ENCODE peak calls at places on chromosomes 6 and 20, in nine cellular contexts. One of them, this sample, is unnamed.

GRCh38 chr20:5621305-5621704 is 128.9 kb upstream of the SHLD1 start:
- DNase-seq in GM18507: no peak
- DNase-seq in activated T-cell treated with anti-CD3 and anti-CD28 coated beads for 1 hour: no peak
- DNase-seq in ascending aorta: no peak
- DNase-seq in heart right ventricle: no peak
- DNase-seq in stimulated activated naive CD8-positive, alpha-beta T cell treated with anti-CD3 and anti-CD28 coated beads, Interleukin-15, amount 100 ng/mL, for 72 hours: no peak
- DNase-seq in left kidney: peak; percentile 63
- DNase-seq in ELR: no peak
- DNase-seq in fibroblast of gingiva: no peak
- DNase-seq in this sample: no peak

GRCh38 chr6:24139639-24140038 is 13.6 kb downstream of the NRSN1 start:
- DNase-seq in GM18507: no peak
- DNase-seq in activated T-cell treated with anti-CD3 and anti-CD28 coated beads for 1 hour: no peak
- DNase-seq in ascending aorta: no peak
- DNase-seq in heart right ventricle: no peak
- DNase-seq in stimulated activated naive CD8-positive, alpha-beta T cell treated with anti-CD3 and anti-CD28 coated beads, Interleukin-15, amount 100 ng/mL, for 72 hours: no peak
- DNase-seq in left kidney: no peak
- DNase-seq in ELR: no peak
- DNase-seq in fibroblast of gingiva: no peak
- DNase-seq in this sample: no peak

GRCh38 chr6:47061631-47062300 is 19.6 kb upstream of the ADGRF1 start:
- DNase-seq in GM18507: no peak
- DNase-seq in activated T-cell treated with anti-CD3 and anti-CD28 coated beads for 1 hour: no peak
- DNase-seq in ascending aorta: no peak
- DNase-seq in heart right ventricle: peak; percentile 38
- DNase-seq in stimulated activated naive CD8-positive, alpha-beta T cell treated with anti-CD3 and anti-CD28 coated beads, Interleukin-15, amount 100 ng/mL, for 72 hours: no peak
- DNase-seq in left kidney: no peak
- DNase-seq in ELR: peak; percentile 55
- DNase-seq in fibroblast of gingiva: peak; percentile 14
- DNase-seq in this sample: no peak

GRCh38 chr20:6680854-6681253 is 86.6 kb upstream of the BMP2 start:
- DNase-seq in GM18507: no peak
- DNase-seq in activated T-cell treated with anti-CD3 and anti-CD28 coated beads for 1 hour: no peak
- DNase-seq in ascending aorta: no peak
- DNase-seq in heart right ventricle: no peak
- DNase-seq in stimulated activated naive CD8-positive, alpha-beta T cell treated with anti-CD3 and anti-CD28 coated beads, Interleukin-15, amount 100 ng/mL, for 72 hours: no peak
- DNase-seq in left kidney: no peak
- DNase-seq in ELR: no peak
- DNase-seq in fibroblast of gingiva: no peak
- DNase-seq in this sample: no peak

GRCh38 chr6:91031581-91031980 is 444.7 kb upstream of the MAP3K7 start:
- DNase-seq in GM18507: no peak
- DNase-seq in activated T-cell treated with anti-CD3 and anti-CD28 coated beads for 1 hour: no peak
- DNase-seq in ascending aorta: no peak
- DNase-seq in heart right ventricle: no peak
- DNase-seq in stimulated activated naive CD8-positive, alpha-beta T cell treated with anti-CD3 and anti-CD28 coated beads, Interleukin-15, amount 100 ng/mL, for 72 hours: no peak
- DNase-seq in left kidney: no peak
- DNase-seq in ELR: no peak
- DNase-seq in fibroblast of gingiva: no peak
- DNase-seq in this sample: no peak

GRCh38 chr6:131949909-131950766 is 1.0 kb downstream of the CCN2 start:
- DNase-seq in GM18507: peak; percentile 7
- DNase-seq in activated T-cell treated with anti-CD3 and anti-CD28 coated beads for 1 hour: no peak
- DNase-seq in ascending aorta: peak; percentile 14
- DNase-seq in heart right ventricle: peak; percentile 77
- DNase-seq in stimulated activated naive CD8-positive, alpha-beta T cell treated with anti-CD3 and anti-CD28 coated beads, Interleukin-15, amount 100 ng/mL, for 72 hours: peak; percentile 7
- DNase-seq in left kidney: peak; percentile 95
- DNase-seq in ELR: peak; percentile 90
- DNase-seq in fibroblast of gingiva: peak; percentile 92
- DNase-seq in this sample: peak; percentile 58

GRCh38 chr6:19137419-19138035 is 699.6 kb upstream of the ID4 start:
- DNase-seq in GM18507: no peak
- DNase-seq in activated T-cell treated with anti-CD3 and anti-CD28 coated beads for 1 hour: no peak
- DNase-seq in ascending aorta: no peak
- DNase-seq in heart right ventricle: no peak
- DNase-seq in stimulated activated naive CD8-positive, alpha-beta T cell treated with anti-CD3 and anti-CD28 coated beads, Interleukin-15, amount 100 ng/mL, for 72 hours: no peak
- DNase-seq in left kidney: no peak
- DNase-seq in ELR: no peak
- DNase-seq in fibroblast of gingiva: no peak
- DNase-seq in this sample: no peak

GRCh38 chr20:38730989-38731737 is 6.9 kb downstream of the SLC32A1 start:
- DNase-seq in GM18507: no peak
- DNase-seq in activated T-cell treated with anti-CD3 and anti-CD28 coated beads for 1 hour: peak; percentile 73
- DNase-seq in ascending aorta: no peak
- DNase-seq in heart right ventricle: peak; percentile 49
- DNase-seq in stimulated activated naive CD8-positive, alpha-beta T cell treated with anti-CD3 and anti-CD28 coated beads, Interleukin-15, amount 100 ng/mL, for 72 hours: peak; percentile 78
- DNase-seq in left kidney: peak; percentile 89
- DNase-seq in ELR: peak; percentile 65
- DNase-seq in fibroblast of gingiva: peak; percentile 34
- DNase-seq in this sample: peak; percentile 92

GRCh38 chr20:53081916-53082863 is 110.0 kb downstream of the TSHZ2 start:
- DNase-seq in GM18507: no peak
- DNase-seq in activated T-cell treated with anti-CD3 and anti-CD28 coated beads for 1 hour: no peak
- DNase-seq in ascending aorta: no peak
- DNase-seq in heart right ventricle: no peak
- DNase-seq in stimulated activated naive CD8-positive, alpha-beta T cell treated with anti-CD3 and anti-CD28 coated beads, Interleukin-15, amount 100 ng/mL, for 72 hours: no peak
- DNase-seq in left kidney: peak; percentile 45
- DNase-seq in ELR: no peak
- DNase-seq in fibroblast of gingiva: no peak
- DNase-seq in this sample: no peak

GRCh38 chr6:124684621-124685020 is 277.6 kb upstream of the RNF217 start:
- DNase-seq in GM18507: no peak
- DNase-seq in activated T-cell treated with anti-CD3 and anti-CD28 coated beads for 1 hour: no peak
- DNase-seq in ascending aorta: no peak
- DNase-seq in heart right ventricle: no peak
- DNase-seq in stimulated activated naive CD8-positive, alpha-beta T cell treated with anti-CD3 and anti-CD28 coated beads, Interleukin-15, amount 100 ng/mL, for 72 hours: no peak
- DNase-seq in left kidney: no peak
- DNase-seq in ELR: no peak
- DNase-seq in fibroblast of gingiva: no peak
- DNase-seq in this sample: no peak